ENCODE peak calls at places on chromosomes 4 and X, in six cellular contexts. One of them, this sample, is unnamed.

GRCh38 chrX:16828126-16828908 is 41.8 kb downstream of the RBBP7 start:
- DNase-seq in fibroblast of lung: peak; percentile 95
- DNase-seq in aorta: no peak
- DNase-seq in hypothalamus: no peak
- DNase-seq in dorsolateral prefrontal cortex: no peak
- DNase-seq in fibroblast of gingiva: peak; percentile 79
- DNase-seq in this sample: peak; percentile 58

GRCh38 chr4:3047464-3048286 is 26.7 kb downstream of the HTT-AS start:
- DNase-seq in fibroblast of lung: peak; percentile 41
- DNase-seq in aorta: peak; percentile 82
- DNase-seq in hypothalamus: no peak
- DNase-seq in dorsolateral prefrontal cortex: peak; percentile 54
- DNase-seq in fibroblast of gingiva: peak; percentile 26
- DNase-seq in this sample: peak; percentile 76

GRCh38 chr4:6200922-6201362 is 593 bp upstream of the JAKMIP1 start:
- DNase-seq in fibroblast of lung: no peak
- DNase-seq in aorta: no peak
- DNase-seq in hypothalamus: no peak
- DNase-seq in dorsolateral prefrontal cortex: no peak
- DNase-seq in fibroblast of gingiva: no peak
- DNase-seq in this sample: no peak

GRCh38 chr4:15451866-15452765 is 17.6 kb upstream of the CC2D2A start:
- DNase-seq in fibroblast of lung: peak; percentile 94
- DNase-seq in aorta: no peak
- DNase-seq in hypothalamus: no peak
- DNase-seq in dorsolateral prefrontal cortex: no peak
- DNase-seq in fibroblast of gingiva: peak; percentile 94
- DNase-seq in this sample: no peak

GRCh38 chr4:168386002-168386401 is 67.5 kb upstream of the DDX60 start:
- DNase-seq in fibroblast of lung: no peak
- DNase-seq in aorta: no peak
- DNase-seq in hypothalamus: no peak
- DNase-seq in dorsolateral prefrontal cortex: no peak
- DNase-seq in fibroblast of gingiva: peak; percentile 24
- DNase-seq in this sample: no peak

GRCh38 chr4:136395212-136395722 is 1137.0 kb downstream of the PCDH18 start:
- DNase-seq in fibroblast of lung: no peak
- DNase-seq in aorta: peak; percentile 72
- DNase-seq in hypothalamus: no peak
- DNase-seq in dorsolateral prefrontal cortex: no peak
- DNase-seq in fibroblast of gingiva: no peak
- DNase-seq in this sample: no peak

GRCh38 chrX:46582325-46582724 is 8.8 kb downstream of the CHST7 start:
- DNase-seq in fibroblast of lung: peak; percentile 42
- DNase-seq in aorta: no peak
- DNase-seq in hypothalamus: no peak
- DNase-seq in dorsolateral prefrontal cortex: no peak
- DNase-seq in fibroblast of gingiva: peak; percentile 69
- DNase-seq in this sample: no peak

GRCh38 chr4:40307627-40308497 is 27.3 kb upstream of the CHRNA9 start:
- DNase-seq in fibroblast of lung: no peak
- DNase-seq in aorta: no peak
- DNase-seq in hypothalamus: no peak
- DNase-seq in dorsolateral prefrontal cortex: no peak
- DNase-seq in fibroblast of gingiva: no peak
- DNase-seq in this sample: no peak

GRCh38 chr4:10773010-10773409 is 88.4 kb upstream of the CLNK start:
- DNase-seq in fibroblast of lung: peak; percentile 11
- DNase-seq in aorta: no peak
- DNase-seq in hypothalamus: no peak
- DNase-seq in dorsolateral prefrontal cortex: no peak
- DNase-seq in fibroblast of gingiva: no peak
- DNase-seq in this sample: no peak

GRCh38 chrX:72371405-72371804 is 65.7 kb upstream of the CITED1 start:
- DNase-seq in fibroblast of lung: no peak
- DNase-seq in aorta: no peak
- DNase-seq in hypothalamus: no peak
- DNase-seq in dorsolateral prefrontal cortex: no peak
- DNase-seq in fibroblast of gingiva: no peak
- DNase-seq in this sample: no peak

GRCh38 chrX:153488231-153488914 is 6.4 kb upstream of the BGN start:
- DNase-seq in fibroblast of lung: peak; percentile 45
- DNase-seq in aorta: peak; percentile 91
- DNase-seq in hypothalamus: no peak
- DNase-seq in dorsolateral prefrontal cortex: no peak
- DNase-seq in fibroblast of gingiva: no peak
- DNase-seq in this sample: no peak

GRCh38 chr4:16125571-16126445 is 42.0 kb upstream of the PROM1 start:
- DNase-seq in fibroblast of lung: no peak
- DNase-seq in aorta: no peak
- DNase-seq in hypothalamus: no peak
- DNase-seq in dorsolateral prefrontal cortex: no peak
- DNase-seq in fibroblast of gingiva: peak; percentile 7
- DNase-seq in this sample: peak; percentile 6

GRCh38 chr4:77355731-77356130 is 198.7 kb downstream of the CCNG2 start:
- DNase-seq in fibroblast of lung: no peak
- DNase-seq in aorta: no peak
- DNase-seq in hypothalamus: no peak
- DNase-seq in dorsolateral prefrontal cortex: no peak
- DNase-seq in fibroblast of gingiva: no peak
- DNase-seq in this sample: no peak

GRCh38 chrX:153927686-153927935 is 1.5 kb upstream of the ARHGAP4 start:
- DNase-seq in fibroblast of lung: no peak
- DNase-seq in aorta: no peak
- DNase-seq in hypothalamus: no peak
- DNase-seq in dorsolateral prefrontal cortex: no peak
- DNase-seq in fibroblast of gingiva: no peak
- DNase-seq in this sample: no peak

GRCh38 chr4:119493419-119493818 is 135.2 kb downstream of the PDE5A start:
- DNase-seq in fibroblast of lung: no peak
- DNase-seq in aorta: no peak
- DNase-seq in hypothalamus: no peak
- DNase-seq in dorsolateral prefrontal cortex: no peak
- DNase-seq in fibroblast of gingiva: no peak
- DNase-seq in this sample: peak; percentile 18

GRCh38 chr4:3655485-3656429 is 110.4 kb upstream of the ADRA2C start:
- DNase-seq in fibroblast of lung: no peak
- DNase-seq in aorta: no peak
- DNase-seq in hypothalamus: no peak
- DNase-seq in dorsolateral prefrontal cortex: no peak
- DNase-seq in fibroblast of gingiva: no peak
- DNase-seq in this sample: peak; percentile 11

GRCh38 chrX:53686151-53686885 is at the start of gene HUWE1:
- DNase-seq in fibroblast of lung: peak; percentile 73
- DNase-seq in aorta: peak; percentile 93
- DNase-seq in hypothalamus: peak; percentile 51
- DNase-seq in dorsolateral prefrontal cortex: peak; percentile 53
- DNase-seq in fibroblast of gingiva: peak; percentile 65
- DNase-seq in this sample: peak; percentile 73

GRCh38 chr4:27442146-27442545 is 581.5 kb downstream of the STIM2 start:
- DNase-seq in fibroblast of lung: no peak
- DNase-seq in aorta: no peak
- DNase-seq in hypothalamus: no peak
- DNase-seq in dorsolateral prefrontal cortex: no peak
- DNase-seq in fibroblast of gingiva: no peak
- DNase-seq in this sample: no peak

GRCh38 chr4:81527115-81527514 is 55.4 kb upstream of the RASGEF1B start:
- DNase-seq in fibroblast of lung: no peak
- DNase-seq in aorta: peak; percentile 75
- DNase-seq in hypothalamus: no peak
- DNase-seq in dorsolateral prefrontal cortex: no peak
- DNase-seq in fibroblast of gingiva: no peak
- DNase-seq in this sample: no peak

GRCh38 chrX:101602077-101602476 is 15.7 kb downstream of the ARMCX6 start:
- DNase-seq in fibroblast of lung: peak; percentile 78
- DNase-seq in aorta: no peak
- DNase-seq in hypothalamus: no peak
- DNase-seq in dorsolateral prefrontal cortex: no peak
- DNase-seq in fibroblast of gingiva: peak; percentile 80
- DNase-seq in this sample: no peak

GRCh38 chr4:118981171-118981838 is 92.7 kb downstream of the SYNPO2 start:
- DNase-seq in fibroblast of lung: peak; percentile 5
- DNase-seq in aorta: no peak
- DNase-seq in hypothalamus: no peak
- DNase-seq in dorsolateral prefrontal cortex: no peak
- DNase-seq in fibroblast of gingiva: peak; percentile 28
- DNase-seq in this sample: no peak

GRCh38 chr4:17055788-17056187 is 157.3 kb upstream of the LDB2 start:
- DNase-seq in fibroblast of lung: peak; percentile 90
- DNase-seq in aorta: no peak
- DNase-seq in hypothalamus: no peak
- DNase-seq in dorsolateral prefrontal cortex: no peak
- DNase-seq in fibroblast of gingiva: peak; percentile 81
- DNase-seq in this sample: no peak

GRCh38 chrX:39602226-39602625 is 495.5 kb downstream of the BCOR start:
- DNase-seq in fibroblast of lung: no peak
- DNase-seq in aorta: no peak
- DNase-seq in hypothalamus: no peak
- DNase-seq in dorsolateral prefrontal cortex: no peak
- DNase-seq in fibroblast of gingiva: no peak
- DNase-seq in this sample: no peak

GRCh38 chrX:78822157-78822683 is 74.7 kb downstream of the LPAR4 start:
- DNase-seq in fibroblast of lung: no peak
- DNase-seq in aorta: no peak
- DNase-seq in hypothalamus: no peak
- DNase-seq in dorsolateral prefrontal cortex: no peak
- DNase-seq in fibroblast of gingiva: peak; percentile 16
- DNase-seq in this sample: no peak

GRCh38 chrX:129738466-129739308 is at the start of gene XPNPEP2:
- DNase-seq in fibroblast of lung: peak; percentile 80
- DNase-seq in aorta: no peak
- DNase-seq in hypothalamus: no peak
- DNase-seq in dorsolateral prefrontal cortex: no peak
- DNase-seq in fibroblast of gingiva: peak; percentile 79
- DNase-seq in this sample: no peak

GRCh38 chr4:119394826-119395225 is 72.9 kb upstream of the FABP2 start:
- DNase-seq in fibroblast of lung: no peak
- DNase-seq in aorta: no peak
- DNase-seq in hypothalamus: no peak
- DNase-seq in dorsolateral prefrontal cortex: no peak
- DNase-seq in fibroblast of gingiva: no peak
- DNase-seq in this sample: no peak

GRCh38 chr4:185783574-185783973 is 28.4 kb downstream of the SORBS2 start:
- DNase-seq in fibroblast of lung: no peak
- DNase-seq in aorta: no peak
- DNase-seq in hypothalamus: no peak
- DNase-seq in dorsolateral prefrontal cortex: no peak
- DNase-seq in fibroblast of gingiva: no peak
- DNase-seq in this sample: no peak

GRCh38 chr4:80840396-80840795 is 190.1 kb upstream of the BMP3 start:
- DNase-seq in fibroblast of lung: no peak
- DNase-seq in aorta: no peak
- DNase-seq in hypothalamus: no peak
- DNase-seq in dorsolateral prefrontal cortex: no peak
- DNase-seq in fibroblast of gingiva: no peak
- DNase-seq in this sample: no peak

GRCh38 chrX:82775426-82775825 is 732.7 kb upstream of the POU3F4 start:
- DNase-seq in fibroblast of lung: no peak
- DNase-seq in aorta: no peak
- DNase-seq in hypothalamus: no peak
- DNase-seq in dorsolateral prefrontal cortex: no peak
- DNase-seq in fibroblast of gingiva: no peak
- DNase-seq in this sample: no peak

GRCh38 chr4:43277003-43277402 is 384.5 kb downstream of the GRXCR1 start:
- DNase-seq in fibroblast of lung: peak; percentile 53
- DNase-seq in aorta: no peak
- DNase-seq in hypothalamus: no peak
- DNase-seq in dorsolateral prefrontal cortex: no peak
- DNase-seq in fibroblast of gingiva: no peak
- DNase-seq in this sample: no peak

GRCh38 chrX:113400193-113400704 is 559.6 kb upstream of the AMOT start:
- DNase-seq in fibroblast of lung: no peak
- DNase-seq in aorta: no peak
- DNase-seq in hypothalamus: no peak
- DNase-seq in dorsolateral prefrontal cortex: no peak
- DNase-seq in fibroblast of gingiva: peak; percentile 2
- DNase-seq in this sample: peak; percentile 72

GRCh38 chrX:135295238-135295943 is 13.9 kb upstream of the ETDC start:
- DNase-seq in fibroblast of lung: peak; percentile 53
- DNase-seq in aorta: peak; percentile 79
- DNase-seq in hypothalamus: peak; percentile 12
- DNase-seq in dorsolateral prefrontal cortex: peak; percentile 35
- DNase-seq in fibroblast of gingiva: no peak
- DNase-seq in this sample: no peak

GRCh38 chrX:137792214-137792613 is 226.3 kb downstream of the ZIC3 start:
- DNase-seq in fibroblast of lung: no peak
- DNase-seq in aorta: no peak
- DNase-seq in hypothalamus: no peak
- DNase-seq in dorsolateral prefrontal cortex: no peak
- DNase-seq in fibroblast of gingiva: no peak
- DNase-seq in this sample: no peak

This sample was measured in SK-MEL-5.